ENCODE peak calls at places on chromosomes 13 and 19, in ten cellular contexts. K is heart right ventricle, C is psoas muscle, M is body of pancreas, L is MM.1S, N is PC-3, I is lung, W is PC-9, S is thoracic aorta, O is lower lobe of right lung. Q is an unnamed sample.
A peak's percentile ranks its signal among the peaks of the same experiment; 100 is the strongest.

GRCh38 chr19:43936219-43936618 is 1.1 kb upstream of the ZNF45 start:
- DNase-seq in K (no peak), C (no peak), M (no peak), L (no peak), N (no peak), I (no peak), W (no peak), S (no peak), O (no peak), Q (no peak)

GRCh38 chr19:18733196-18733647 is 49.7 kb downstream of the CRTC1 start:
- DNase-seq in K (peak; percentile 58), C (peak; percentile 46), M (peak; percentile 34), L (no peak), N (no peak), I (no peak), W (no peak), S (no peak), O (no peak), Q (no peak)

GRCh38 chr13:23707674-23708073 is 137.5 kb downstream of the TNFRSF19 start:
- DNase-seq in K (no peak), C (no peak), M (no peak), L (peak; percentile 11), N (peak; percentile 57), I (no peak), W (no peak), S (no peak), O (no peak), Q (peak; percentile 40)

GRCh38 chr13:40271931-40272775 is 394.3 kb downstream of the FOXO1 start:
- DNase-seq in K (peak; percentile 44), C (peak; percentile 76), M (peak; percentile 77), L (no peak), N (peak; percentile 71), I (peak; percentile 43), W (peak; percentile 74), S (peak; percentile 76), O (peak; percentile 53), Q (no peak)

GRCh38 chr19:30691767-30692516 is 319.8 kb downstream of the ZNF536 start:
- DNase-seq in K (no peak), C (no peak), M (no peak), L (no peak), N (no peak), I (no peak), W (no peak), S (no peak), O (no peak), Q (no peak)

GRCh38 chr19:3162418-3163229 is 15.9 kb upstream of the S1PR4 start:
- DNase-seq in K (no peak), C (no peak), M (no peak), L (no peak), N (peak; percentile 14), I (no peak), W (no peak), S (no peak), O (no peak), Q (no peak)

GRCh38 chr13:44136693-44137268 is 236.8 kb upstream of the SERP2 start:
- DNase-seq in K (no peak), C (no peak), M (no peak), L (no peak), N (peak; percentile 70), I (no peak), W (no peak), S (no peak), O (no peak), Q (no peak)

GRCh38 chr13:102721800-102722231 is 27.0 kb upstream of the METTL21C start:
- DNase-seq in K (no peak), C (peak; percentile 20), M (no peak), L (no peak), N (no peak), I (no peak), W (no peak), S (no peak), O (no peak), Q (no peak)

GRCh38 chr19:32691291-32691951 is at the start of gene NUDT19:
- DNase-seq in K (peak; percentile 89), C (peak; percentile 86), M (peak; percentile 89), L (peak; percentile 87), N (peak; percentile 76), I (peak; percentile 92), W (peak; percentile 90), S (peak; percentile 52), O (peak; percentile 94), Q (peak; percentile 94)
- TF ChIP-seq CTCF in K (no peak), C (no peak), M (no peak), L (no peak), N (no peak), I (no peak), W (no peak), S (no peak), O (no peak), Q (no peak)

GRCh38 chr19:50428768-50429463 is 3.8 kb upstream of the MYBPC2 start:
- DNase-seq in K (no peak), C (no peak), M (no peak), L (no peak), N (no peak), I (no peak), W (no peak), S (no peak), O (no peak), Q (no peak)

GRCh38 chr19:50430888-50431342 is 1.8 kb upstream of the MYBPC2 start:
- DNase-seq in K (no peak), C (no peak), M (no peak), L (no peak), N (no peak), I (no peak), W (no peak), S (no peak), O (no peak), Q (no peak)

GRCh38 chr19:50427318-50427925 is 5.3 kb upstream of the MYBPC2 start:
- DNase-seq in K (no peak), C (no peak), M (no peak), L (no peak), N (no peak), I (no peak), W (no peak), S (no peak), O (no peak), Q (no peak)

GRCh38 chr19:50425581-50425980 is 6.8 kb downstream of the SPIB start:
- DNase-seq in K (no peak), C (no peak), M (no peak), L (no peak), N (no peak), I (no peak), W (no peak), S (no peak), O (no peak), Q (no peak)

DNA sequence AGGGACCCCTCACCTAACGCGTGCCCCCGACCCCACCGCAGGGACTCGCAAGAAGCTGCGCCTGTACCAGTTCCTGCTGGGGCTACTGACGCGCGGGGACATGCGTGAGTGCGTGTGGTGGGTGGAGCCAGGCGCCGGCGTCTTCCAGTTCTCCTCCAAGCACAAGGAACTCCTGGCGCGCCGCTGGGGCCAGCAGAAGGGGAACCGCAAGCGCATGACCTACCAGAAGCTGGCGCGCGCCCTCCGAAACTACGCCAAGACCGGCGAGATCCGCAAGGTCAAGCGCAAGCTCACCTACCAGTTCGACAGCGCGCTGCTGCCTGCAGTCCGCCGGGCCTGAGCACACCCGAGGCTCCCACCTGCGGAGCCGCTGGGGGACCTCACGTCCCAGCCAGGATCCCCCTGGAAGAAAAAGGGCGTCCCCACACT is 4.7 kb upstream of the MYBPC2 start:
- DNase-seq in K (peak; percentile 85), C (peak; percentile 86), M (peak; percentile 81), L (peak; percentile 25), N (no peak), I (peak; percentile 86), W (no peak), S (no peak), O (peak; percentile 96), Q (no peak)
- H3K4me1 ChIP-seq in K (peaks cover 23% of the 10 kb centered on the region), C (peaks cover 18% of the 10 kb centered on the region), M (peaks cover 27% of the 10 kb centered on the region), L (peaks cover 13% of the 10 kb centered on the region), N (no peaks in the 10 kb centered on the region), I (peaks cover 3% of the 10 kb centered on the region), W (peaks cover 4% of the 10 kb centered on the region), S (peaks cover 6% of the 10 kb centered on the region), O (peaks cover 22% of the 10 kb centered on the region), Q (peaks cover 15% of the 10 kb centered on the region)

GRCh38 chr13:50892162-50892944 is 17.2 kb upstream of the RNASEH2B start:
- DNase-seq in K (no peak), C (no peak), M (no peak), L (peak; percentile 28), N (no peak), I (no peak), W (no peak), S (no peak), O (no peak), Q (no peak)
- H3K4me3 ChIP-seq in K (no peak overlapping the region), C (no peak overlapping the region), M (no peak overlapping the region), L (no peak overlapping the region), N (no peak overlapping the region), I (no peak overlapping the region), W (no peak overlapping the region), S (peak overlapping the region; percentile 32), O (no peak overlapping the region), Q (no peak overlapping the region)

DNA sequence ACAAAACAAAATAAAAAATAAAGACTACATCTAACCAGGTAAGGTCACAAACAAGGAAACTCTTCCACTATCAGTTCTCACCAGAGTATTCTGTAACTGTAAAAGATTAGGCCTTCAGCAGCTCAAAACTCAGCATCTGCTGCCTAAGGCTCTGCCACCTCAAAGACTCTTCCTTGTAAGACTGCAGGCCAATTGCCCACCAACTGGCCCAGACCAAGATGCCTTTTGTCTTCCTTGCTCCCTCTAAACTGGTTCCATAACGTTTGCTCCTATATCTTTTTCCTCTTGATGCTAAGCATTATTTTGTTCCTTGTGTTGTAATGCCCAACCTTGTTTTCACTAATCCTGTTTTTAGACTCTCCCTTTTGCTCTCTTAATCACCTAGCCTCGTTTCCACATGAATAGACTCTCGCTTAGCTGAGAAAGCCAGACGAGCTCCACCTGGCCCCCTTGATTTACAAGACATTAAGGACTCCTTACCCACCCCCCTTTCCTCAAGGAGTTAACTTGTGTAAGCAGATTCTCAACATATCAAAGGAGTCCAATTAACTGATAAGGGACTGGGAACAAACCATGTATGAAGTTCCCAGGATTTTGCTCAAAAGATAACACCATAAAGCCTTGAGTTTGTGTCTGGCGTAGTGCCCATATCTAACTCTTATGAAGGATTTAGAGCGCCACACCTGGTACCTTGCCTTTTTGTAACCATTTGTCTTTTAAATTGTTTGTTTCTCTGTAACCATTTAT is 1.5 kb downstream of the ZNF814 start:
- DNase-seq in K (no peak), C (no peak), M (no peak), L (no peak), N (no peak), I (no peak), W (no peak), S (no peak), O (no peak), Q (no peak)
- TF ChIP-seq CTCF in K (no peak), C (no peak), M (no peak), L (no peak), N (no peak), I (no peak), W (no peak), S (no peak), O (no peak), Q (no peak)